ENCODE peak calls at places on chromosomes 3 and 15, in eight cellular contexts. One of them, this sample, is unnamed.

GRCh38 chr3:66490214-66490613 is 10.6 kb downstream of the LRIG1 start:
- DNase-seq in psoas muscle: no peak
- DNase-seq in uterus: no peak
- DNase-seq in heart left ventricle: no peak
- DNase-seq in gastrocnemius medialis: no peak
- DNase-seq in body of pancreas: no peak
- DNase-seq in heart right ventricle: no peak
- DNase-seq in HepG2: no peak
- DNase-seq in this sample: no peak

GRCh38 chr15:31397851-31398661 is 71.4 kb downstream of the KLF13 start:
- DNase-seq in psoas muscle: no peak
- DNase-seq in uterus: no peak
- DNase-seq in heart left ventricle: peak; percentile 18
- DNase-seq in gastrocnemius medialis: no peak
- DNase-seq in body of pancreas: no peak
- DNase-seq in heart right ventricle: no peak
- DNase-seq in HepG2: no peak
- DNase-seq in this sample: no peak

GRCh38 chr3:81425198-81425868 is 336.1 kb downstream of the GBE1 start:
- DNase-seq in psoas muscle: no peak
- DNase-seq in uterus: no peak
- DNase-seq in heart left ventricle: no peak
- DNase-seq in gastrocnemius medialis: no peak
- DNase-seq in body of pancreas: no peak
- DNase-seq in heart right ventricle: no peak
- DNase-seq in HepG2: no peak
- DNase-seq in this sample: no peak

GRCh38 chr3:127209840-127210653 is 17.1 kb downstream of the PRR23E start:
- DNase-seq in psoas muscle: no peak
- DNase-seq in uterus: no peak
- DNase-seq in heart left ventricle: no peak
- DNase-seq in gastrocnemius medialis: no peak
- DNase-seq in body of pancreas: no peak
- DNase-seq in heart right ventricle: no peak
- DNase-seq in HepG2: no peak
- DNase-seq in this sample: peak; percentile 68

GRCh38 chr3:55330355-55330754 is 156.8 kb downstream of the WNT5A start:
- DNase-seq in psoas muscle: no peak
- DNase-seq in uterus: peak; percentile 27
- DNase-seq in heart left ventricle: no peak
- DNase-seq in gastrocnemius medialis: no peak
- DNase-seq in body of pancreas: no peak
- DNase-seq in heart right ventricle: no peak
- DNase-seq in HepG2: no peak
- DNase-seq in this sample: no peak

GRCh38 chr3:129934234-129935123 is 40.0 kb upstream of the TRH start:
- DNase-seq in psoas muscle: no peak
- DNase-seq in uterus: peak; percentile 37
- DNase-seq in heart left ventricle: peak; percentile 24
- DNase-seq in gastrocnemius medialis: no peak
- DNase-seq in body of pancreas: peak; percentile 26
- DNase-seq in heart right ventricle: no peak
- DNase-seq in HepG2: peak; percentile 23
- DNase-seq in this sample: peak; percentile 61

GRCh38 chr3:145411605-145412004 is 749.4 kb downstream of the PLOD2 start:
- DNase-seq in psoas muscle: no peak
- DNase-seq in uterus: no peak
- DNase-seq in heart left ventricle: no peak
- DNase-seq in gastrocnemius medialis: no peak
- DNase-seq in body of pancreas: no peak
- DNase-seq in heart right ventricle: no peak
- DNase-seq in HepG2: peak; percentile 0
- DNase-seq in this sample: no peak

GRCh38 chr15:83092309-83092976 is 15.0 kb upstream of the TM6SF1 start:
- DNase-seq in psoas muscle: no peak
- DNase-seq in uterus: no peak
- DNase-seq in heart left ventricle: no peak
- DNase-seq in gastrocnemius medialis: no peak
- DNase-seq in body of pancreas: no peak
- DNase-seq in heart right ventricle: peak; percentile 28
- DNase-seq in HepG2: no peak
- DNase-seq in this sample: no peak

GRCh38 chr15:77565516-77565915 is 67.2 kb downstream of the LINGO1 start:
- DNase-seq in psoas muscle: no peak
- DNase-seq in uterus: no peak
- DNase-seq in heart left ventricle: no peak
- DNase-seq in gastrocnemius medialis: no peak
- DNase-seq in body of pancreas: no peak
- DNase-seq in heart right ventricle: no peak
- DNase-seq in HepG2: no peak
- DNase-seq in this sample: no peak

GRCh38 chr15:80643296-80643965 is 51.7 kb upstream of the ABHD17C start:
- DNase-seq in psoas muscle: no peak
- DNase-seq in uterus: no peak
- DNase-seq in heart left ventricle: no peak
- DNase-seq in gastrocnemius medialis: no peak
- DNase-seq in body of pancreas: no peak
- DNase-seq in heart right ventricle: no peak
- DNase-seq in HepG2: no peak
- DNase-seq in this sample: no peak

GRCh38 chr15:51227967-51228783 is 110.2 kb downstream of the CYP19A1 start:
- DNase-seq in psoas muscle: no peak
- DNase-seq in uterus: no peak
- DNase-seq in heart left ventricle: peak; percentile 19
- DNase-seq in gastrocnemius medialis: peak; percentile 17
- DNase-seq in body of pancreas: no peak
- DNase-seq in heart right ventricle: peak; percentile 22
- DNase-seq in HepG2: peak; percentile 24
- DNase-seq in this sample: no peak

GRCh38 chr15:43769584-43770228 is 7.1 kb downstream of the ELL3 start:
- DNase-seq in psoas muscle: peak; percentile 44
- DNase-seq in uterus: no peak
- DNase-seq in heart left ventricle: no peak
- DNase-seq in gastrocnemius medialis: no peak
- DNase-seq in body of pancreas: peak; percentile 55
- DNase-seq in heart right ventricle: peak; percentile 48
- DNase-seq in HepG2: peak; percentile 50
- DNase-seq in this sample: no peak

GRCh38 chr15:56244237-56244810 is 645 bp upstream of the RFX7 start:
- DNase-seq in psoas muscle: peak; percentile 20
- DNase-seq in uterus: peak; percentile 45
- DNase-seq in heart left ventricle: peak; percentile 46
- DNase-seq in gastrocnemius medialis: no peak
- DNase-seq in body of pancreas: peak; percentile 27
- DNase-seq in heart right ventricle: peak; percentile 48
- DNase-seq in HepG2: peak; percentile 82
- DNase-seq in this sample: peak; percentile 79

GRCh38 chr3:74751775-74752174 is 137.3 kb upstream of the CNTN3 start:
- DNase-seq in psoas muscle: no peak
- DNase-seq in uterus: no peak
- DNase-seq in heart left ventricle: no peak
- DNase-seq in gastrocnemius medialis: no peak
- DNase-seq in body of pancreas: no peak
- DNase-seq in heart right ventricle: no peak
- DNase-seq in HepG2: no peak
- DNase-seq in this sample: peak; percentile 65

GRCh38 chr3:179318876-179319275 is 4.0 kb upstream of the ZNF639 start:
- DNase-seq in psoas muscle: no peak
- DNase-seq in uterus: no peak
- DNase-seq in heart left ventricle: no peak
- DNase-seq in gastrocnemius medialis: no peak
- DNase-seq in body of pancreas: no peak
- DNase-seq in heart right ventricle: no peak
- DNase-seq in HepG2: no peak
- DNase-seq in this sample: no peak

GRCh38 chr3:64691051-64691450 is 3.3 kb upstream of the ADAMTS9 start:
- DNase-seq in psoas muscle: peak; percentile 18
- DNase-seq in uterus: no peak
- DNase-seq in heart left ventricle: peak; percentile 36
- DNase-seq in gastrocnemius medialis: no peak
- DNase-seq in body of pancreas: no peak
- DNase-seq in heart right ventricle: peak; percentile 40
- DNase-seq in HepG2: no peak
- DNase-seq in this sample: no peak

GRCh38 chr15:64344651-64345262 is 11.2 kb downstream of the CSNK1G1 start:
- DNase-seq in psoas muscle: no peak
- DNase-seq in uterus: no peak
- DNase-seq in heart left ventricle: no peak
- DNase-seq in gastrocnemius medialis: no peak
- DNase-seq in body of pancreas: no peak
- DNase-seq in heart right ventricle: no peak
- DNase-seq in HepG2: no peak
- DNase-seq in this sample: no peak

GRCh38 chr15:62068071-62068786 is 1.5 kb downstream of the C2CD4A start:
- DNase-seq in psoas muscle: peak; percentile 62
- DNase-seq in uterus: peak; percentile 39
- DNase-seq in heart left ventricle: peak; percentile 45
- DNase-seq in gastrocnemius medialis: no peak
- DNase-seq in body of pancreas: peak; percentile 65
- DNase-seq in heart right ventricle: peak; percentile 27
- DNase-seq in HepG2: peak; percentile 25
- DNase-seq in this sample: peak; percentile 89

GRCh38 chr15:40569139-40569953 is at the start of gene RPUSD2:
- DNase-seq in psoas muscle: peak; percentile 95
- DNase-seq in uterus: peak; percentile 91
- DNase-seq in heart left ventricle: peak; percentile 94
- DNase-seq in gastrocnemius medialis: peak; percentile 89
- DNase-seq in body of pancreas: peak; percentile 89
- DNase-seq in heart right ventricle: peak; percentile 95
- DNase-seq in HepG2: peak; percentile 84
- DNase-seq in this sample: peak; percentile 97

GRCh38 chr3:155196131-155197075 is 97.1 kb downstream of the STRIT1 start:
- DNase-seq in psoas muscle: no peak
- DNase-seq in uterus: no peak
- DNase-seq in heart left ventricle: no peak
- DNase-seq in gastrocnemius medialis: peak; percentile 37
- DNase-seq in body of pancreas: no peak
- DNase-seq in heart right ventricle: no peak
- DNase-seq in HepG2: no peak
- DNase-seq in this sample: no peak

GRCh38 chr15:73283341-73283962 is 85.3 kb downstream of the HCN4 start:
- DNase-seq in psoas muscle: no peak
- DNase-seq in uterus: no peak
- DNase-seq in heart left ventricle: no peak
- DNase-seq in gastrocnemius medialis: no peak
- DNase-seq in body of pancreas: no peak
- DNase-seq in heart right ventricle: no peak
- DNase-seq in HepG2: no peak
- DNase-seq in this sample: no peak

DNA sequence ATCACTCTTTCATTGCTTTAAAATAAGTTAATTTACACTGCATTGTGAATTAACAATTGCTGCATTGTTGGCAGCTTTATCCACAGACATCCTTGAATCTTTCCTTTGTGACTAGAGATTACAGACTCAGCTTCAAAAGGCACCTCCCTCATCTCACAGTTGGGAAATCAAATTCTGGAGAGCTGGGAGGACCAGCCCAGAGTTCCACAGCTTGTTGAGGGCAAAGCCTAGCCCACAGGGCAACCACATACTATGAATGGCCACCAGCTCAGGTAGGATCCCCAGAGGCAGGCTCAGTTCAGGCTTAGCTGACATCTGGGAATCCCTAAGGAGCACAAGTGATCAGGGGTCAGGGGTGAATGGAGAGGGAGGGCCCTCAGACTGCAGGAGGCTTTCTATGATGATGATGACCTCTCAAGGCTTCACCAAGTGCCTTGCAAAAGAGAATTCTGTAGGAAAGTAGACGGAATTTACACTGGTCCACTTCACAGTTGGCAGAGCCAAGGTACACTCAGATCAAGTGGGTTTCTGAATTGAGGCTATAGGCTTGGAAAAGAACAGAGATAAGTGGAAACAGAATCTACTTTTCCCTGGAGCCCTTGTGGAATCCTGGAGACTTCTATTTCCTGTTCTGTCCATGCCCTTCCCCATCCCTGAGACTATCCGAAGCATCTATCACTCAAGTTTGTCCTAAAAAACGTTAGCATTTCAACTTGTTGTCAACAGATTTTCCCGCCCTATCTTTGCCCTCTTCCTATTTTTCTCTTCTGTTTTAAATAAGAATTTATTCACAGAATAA is 13.2 kb downstream of the GCSAM start:
- DNase-seq in psoas muscle: no peak
- DNase-seq in uterus: no peak
- DNase-seq in heart left ventricle: no peak
- DNase-seq in gastrocnemius medialis: no peak
- DNase-seq in body of pancreas: no peak
- DNase-seq in heart right ventricle: no peak
- DNase-seq in HepG2: no peak
- DNase-seq in this sample: no peak
- H3K27ac ChIP-seq in psoas muscle: no peak overlapping the region
- H3K27ac ChIP-seq in uterus: no peak overlapping the region
- H3K27ac ChIP-seq in heart left ventricle: no peak overlapping the region
- H3K27ac ChIP-seq in gastrocnemius medialis: no peak overlapping the region
- H3K27ac ChIP-seq in body of pancreas: no peak overlapping the region
- H3K27ac ChIP-seq in heart right ventricle: no peak overlapping the region
- H3K27ac ChIP-seq in HepG2: no peak overlapping the region
- H3K27ac ChIP-seq in this sample: no peak overlapping the region

GRCh38 chr3:100896994-100897393 is 96.2 kb downstream of the ABI3BP start:
- DNase-seq in psoas muscle: no peak
- DNase-seq in uterus: no peak
- DNase-seq in heart left ventricle: no peak
- DNase-seq in gastrocnemius medialis: no peak
- DNase-seq in body of pancreas: no peak
- DNase-seq in heart right ventricle: no peak
- DNase-seq in HepG2: no peak
- DNase-seq in this sample: no peak
- H3K27ac ChIP-seq in psoas muscle: no peak overlapping the region
- H3K27ac ChIP-seq in uterus: no peak overlapping the region
- H3K27ac ChIP-seq in heart left ventricle: no peak overlapping the region
- H3K27ac ChIP-seq in gastrocnemius medialis: no peak overlapping the region
- H3K27ac ChIP-seq in body of pancreas: no peak overlapping the region
- H3K27ac ChIP-seq in heart right ventricle: no peak overlapping the region
- H3K27ac ChIP-seq in HepG2: no peak overlapping the region
- H3K27ac ChIP-seq in this sample: no peak overlapping the region

GRCh38 chr15:34246276-34247010 is 21.6 kb downstream of the EMC4 start:
- DNase-seq in psoas muscle: no peak
- DNase-seq in uterus: no peak
- DNase-seq in heart left ventricle: no peak
- DNase-seq in gastrocnemius medialis: no peak
- DNase-seq in body of pancreas: no peak
- DNase-seq in heart right ventricle: no peak
- DNase-seq in HepG2: no peak
- DNase-seq in this sample: no peak
- H3K27ac ChIP-seq in psoas muscle: no peak overlapping the region
- H3K27ac ChIP-seq in uterus: no peak overlapping the region
- H3K27ac ChIP-seq in heart left ventricle: no peak overlapping the region
- H3K27ac ChIP-seq in gastrocnemius medialis: no peak overlapping the region
- H3K27ac ChIP-seq in body of pancreas: no peak overlapping the region
- H3K27ac ChIP-seq in heart right ventricle: no peak overlapping the region
- H3K27ac ChIP-seq in HepG2: no peak overlapping the region
- H3K27ac ChIP-seq in this sample: no peak overlapping the region

DNA sequence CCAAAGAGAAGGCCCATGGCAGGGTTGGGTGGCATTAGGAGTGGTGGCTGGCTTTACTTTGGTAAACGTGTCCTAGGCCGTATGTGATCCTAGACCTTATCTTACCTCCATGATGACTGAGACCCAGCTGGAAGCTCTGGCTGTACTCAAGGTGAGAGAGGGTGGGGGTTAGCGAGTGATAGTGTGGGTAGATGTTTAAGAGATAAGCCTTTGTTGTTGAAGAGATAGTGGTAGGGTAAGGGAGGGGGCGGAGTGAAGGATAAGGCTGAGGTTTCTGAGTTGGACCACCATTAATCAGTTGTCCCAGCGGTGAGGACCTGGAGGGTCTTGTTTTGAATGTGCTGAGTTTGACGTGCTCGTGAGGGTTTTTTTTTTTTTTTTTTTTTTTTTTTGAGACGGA is 61.5 kb upstream of the ULK4 start:
- DNase-seq in psoas muscle: no peak
- DNase-seq in uterus: no peak
- DNase-seq in heart left ventricle: no peak
- DNase-seq in gastrocnemius medialis: no peak
- DNase-seq in body of pancreas: no peak
- DNase-seq in heart right ventricle: no peak
- DNase-seq in HepG2: no peak
- DNase-seq in this sample: no peak
- H3K27ac ChIP-seq in psoas muscle: peak overlapping the region; percentile 85
- H3K27ac ChIP-seq in uterus: peak overlapping the region; percentile 94
- H3K27ac ChIP-seq in heart left ventricle: peak overlapping the region; percentile 92
- H3K27ac ChIP-seq in gastrocnemius medialis: peak overlapping the region; percentile 90
- H3K27ac ChIP-seq in body of pancreas: no peak overlapping the region
- H3K27ac ChIP-seq in heart right ventricle: no peak overlapping the region
- H3K27ac ChIP-seq in HepG2: no peak overlapping the region
- H3K27ac ChIP-seq in this sample: no peak overlapping the region

This sample was measured in spleen.